ENCODE peak calls at places on chromosomes 16 and 17, in eight cellular contexts. T, E, K, F, R, H, N and B are unnamed samples.

GRCh38 chr17:67245694-67246397 is 850 bp upstream of the HELZ start:
- DNase-seq in T (no peak), E (peak), K (no peak), F (no peak), R (no peak), H (no peak), N (peak), B (peak)

GRCh38 chr16:86387461-86388440 is 122.6 kb upstream of the FOXF1 start:
- DNase-seq in T (peak), E (no peak), K (no peak), F (no peak), R (no peak), H (no peak), N (no peak), B (no peak)

GRCh38 chr17:47811709-47812108 is 9.9 kb downstream of the OSBPL7 start:
- DNase-seq in T (no peak), E (no peak), K (no peak), F (no peak), R (no peak), H (no peak), N (no peak), B (no peak)

GRCh38 chr17:54426287-54426886 is 474.3 kb upstream of the TOM1L1 start:
- DNase-seq in T (no peak), E (peak), K (no peak), F (no peak), R (no peak), H (peak), N (no peak), B (no peak)

GRCh38 chr17:81552244-81553017 is at the start of gene FAAP100:
- DNase-seq in T (peak), E (peak), K (no peak), F (no peak), R (peak), H (no peak), N (peak), B (peak)

GRCh38 chr17:30405161-30405560 is 26.4 kb downstream of the CPD start:
- DNase-seq in T (peak), E (no peak), K (no peak), F (no peak), R (no peak), H (no peak), N (no peak), B (no peak)

GRCh38 chr17:78263063-78263735 is 31.8 kb downstream of the TMEM235 start:
- DNase-seq in T (no peak), E (peak), K (no peak), F (no peak), R (no peak), H (no peak), N (peak), B (no peak)

GRCh38 chr16:86824751-86825310 is 246.5 kb downstream of the FOXL1 start:
- DNase-seq in T (peak), E (no peak), K (no peak), F (no peak), R (no peak), H (no peak), N (no peak), B (no peak)

GRCh38 chr17:27622160-27622559 is 8.8 kb upstream of the LGALS9 start:
- DNase-seq in T (no peak), E (no peak), K (no peak), F (no peak), R (no peak), H (no peak), N (no peak), B (no peak)

GRCh38 chr17:66542183-66542966 is 240.0 kb downstream of the PRKCA start:
- DNase-seq in T (peak), E (no peak), K (no peak), F (no peak), R (no peak), H (no peak), N (no peak), B (no peak)

GRCh38 chr17:2876467-2876866 is 80.2 kb downstream of the RAP1GAP2 start:
- DNase-seq in T (no peak), E (no peak), K (no peak), F (no peak), R (no peak), H (no peak), N (no peak), B (no peak)

GRCh38 chr17:49148171-49148570 is 15.6 kb downstream of the B4GALNT2 start:
- DNase-seq in T (peak), E (no peak), K (no peak), F (no peak), R (no peak), H (no peak), N (no peak), B (peak)

GRCh38 chr17:21525464-21526130 is 149.4 kb downstream of the KCNJ12 start:
- DNase-seq in T (no peak), E (no peak), K (no peak), F (no peak), R (no peak), H (no peak), N (no peak), B (peak)

GRCh38 chr16:46918905-46919792 is 35.0 kb downstream of the GPT2 start:
- DNase-seq in T (no peak), E (peak), K (no peak), F (no peak), R (no peak), H (no peak), N (no peak), B (no peak)

GRCh38 chr17:68301438-68301959 is 10.2 kb downstream of the ARSG start:
- DNase-seq in T (no peak), E (no peak), K (no peak), F (no peak), R (no peak), H (no peak), N (no peak), B (no peak)

GRCh38 chr16:21264226-21265036 is 13.7 kb downstream of the CRYM start:
- DNase-seq in T (peak), E (peak), K (no peak), F (no peak), R (no peak), H (no peak), N (peak), B (no peak)

GRCh38 chr16:85562102-85562786 is 50.9 kb upstream of the GSE1 start:
- DNase-seq in T (no peak), E (no peak), K (no peak), F (no peak), R (no peak), H (no peak), N (no peak), B (peak)

GRCh38 chr17:49201481-49201927 is 8.9 kb downstream of the GNGT2 start:
- DNase-seq in T (peak), E (no peak), K (no peak), F (no peak), R (no peak), H (no peak), N (no peak), B (no peak)

DNA sequence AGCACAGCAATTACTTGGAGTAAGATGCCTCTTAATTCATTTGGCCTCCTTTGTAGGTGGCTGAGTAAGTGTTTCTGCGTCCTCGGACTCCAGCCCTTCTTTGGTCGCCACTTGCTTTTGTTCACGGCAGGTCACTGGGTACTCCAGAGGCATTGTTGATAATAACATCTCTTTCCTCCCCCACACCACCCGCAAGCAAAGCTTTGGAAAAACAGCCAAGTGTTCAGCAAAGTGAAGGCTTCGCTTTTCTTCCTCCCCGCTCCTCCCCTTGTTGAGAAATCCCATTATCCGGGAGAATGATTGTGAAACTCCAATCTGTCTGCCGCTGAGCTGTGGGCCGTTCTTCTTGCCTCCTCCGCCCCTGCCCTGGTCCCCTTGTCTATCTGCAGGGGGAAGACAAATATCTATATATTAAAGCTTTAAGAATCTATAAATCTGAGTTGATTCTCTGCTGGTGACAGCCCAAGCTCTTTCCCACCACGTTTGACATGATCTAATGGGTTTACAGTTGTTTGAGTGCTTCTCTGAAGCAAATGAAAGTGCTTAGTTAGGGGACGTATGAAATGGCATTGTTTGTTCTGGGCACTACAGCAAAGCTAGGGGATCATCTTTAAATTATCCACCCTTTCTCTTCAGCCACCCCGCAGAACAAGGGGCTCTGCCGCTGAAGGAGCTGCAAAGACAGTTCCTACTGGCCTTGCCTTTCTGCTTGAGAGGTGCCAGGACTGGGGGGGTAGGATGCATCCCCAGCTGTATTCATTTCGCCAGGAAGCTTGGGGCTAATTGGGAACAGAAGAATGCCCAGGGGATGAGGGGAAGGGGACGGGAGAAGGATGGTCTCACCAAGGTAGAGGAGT is 167.1 kb downstream of the CCDC182 start:
- DNase-seq in T (peak), E (peak), K (no peak), F (no peak), R (no peak), H (no peak), N (peak), B (peak)
- H3K27ac ChIP-seq in T (no peak), E (peak), K (no peak), F (no peak), R (no peak), H (no peak), N (no peak), B (peak)

GRCh38 chr16:56197227-56197992 is 6.1 kb downstream of the GNAO1 start:
- DNase-seq in T (no peak), E (no peak), K (no peak), F (no peak), R (no peak), H (no peak), N (no peak), B (no peak)
- H3K4me3 ChIP-seq in T (no peak), E (no peak), K (no peak), F (no peak), R (no peak), H (no peak), N (no peak), B (no peak)

DNA sequence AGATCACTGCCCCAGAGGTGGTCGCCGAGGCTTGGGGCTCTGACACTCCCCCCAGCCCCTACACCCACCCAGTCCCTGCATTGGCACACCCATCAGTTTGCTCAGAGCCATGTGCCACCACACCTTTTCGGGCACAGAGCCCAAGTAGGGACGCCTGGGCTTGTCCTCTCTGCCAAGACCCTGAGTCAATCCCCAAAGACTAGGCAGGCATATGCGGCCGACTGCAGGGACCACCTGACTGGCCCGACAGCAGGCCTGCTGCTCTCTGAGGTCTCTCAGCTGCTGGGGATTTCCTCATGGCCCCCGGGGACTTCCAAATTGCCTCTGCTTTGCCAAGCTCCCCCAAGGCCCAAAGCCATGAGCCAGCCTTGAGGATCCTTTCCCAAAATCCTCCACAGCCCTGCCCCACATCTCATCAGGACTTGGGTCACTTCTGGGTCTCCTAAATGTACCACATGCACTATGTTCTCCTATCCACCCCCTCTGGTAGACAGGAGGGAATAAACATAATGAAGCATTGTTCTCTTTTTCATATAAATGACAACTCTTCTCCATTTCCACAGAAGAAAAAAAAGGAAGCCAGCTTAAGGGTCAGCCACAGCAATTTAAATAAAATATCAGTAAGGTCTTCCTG is 30.6 kb downstream of the MYO18A start:
- DNase-seq in T (no peak), E (no peak), K (no peak), F (no peak), R (no peak), H (no peak), N (peak), B (peak)
- H3K27ac ChIP-seq in T (peak), E (peak), K (peak), F (peak), R (no peak), H (peak), N (peak), B (peak)

GRCh38 chr17:73589096-73589980 is 54.9 kb downstream of the SDK2 start:
- DNase-seq in T (no peak), E (no peak), K (no peak), F (no peak), R (no peak), H (no peak), N (no peak), B (no peak)
- H3K4me3 ChIP-seq in T (no peak), E (no peak), K (no peak), F (no peak), R (no peak), H (no peak), N (no peak), B (no peak)

GRCh38 chr17:58560511-58560910 is 46.1 kb upstream of the MTMR4 start:
- DNase-seq in T (peak), E (no peak), K (no peak), F (no peak), R (no peak), H (no peak), N (no peak), B (no peak)
- H3K27ac ChIP-seq in T (no peak), E (no peak), K (no peak), F (no peak), R (no peak), H (no peak), N (no peak), B (no peak)

GRCh38 chr17:6752068-6752909 is 3.6 kb upstream of the XAF1 start:
- DNase-seq in T (peak), E (peak), K (peak), F (peak), R (no peak), H (no peak), N (no peak), B (peak)

GRCh38 chr17:6755731-6756184 is at the start of gene XAF1:
- DNase-seq in T (no peak), E (no peak), K (no peak), F (no peak), R (peak), H (no peak), N (peak), B (peak)

GRCh38 chr17:6755281-6755680 is 565 bp upstream of the XAF1 start:
- DNase-seq in T (no peak), E (peak), K (no peak), F (no peak), R (no peak), H (no peak), N (peak), B (no peak)

GRCh38 chr17:6753565-6753964 is 2.3 kb upstream of the XAF1 start:
- DNase-seq in T (peak), E (no peak), K (no peak), F (no peak), R (no peak), H (no peak), N (no peak), B (no peak)

GRCh38 chr17:6753006-6753445 is 2.8 kb upstream of the XAF1 start:
- DNase-seq in T (peak), E (peak), K (no peak), F (no peak), R (no peak), H (no peak), N (peak), B (peak)
- H3K4me3 ChIP-seq in T (peak), E (no peak), K (no peak), F (peak), R (no peak), H (no peak), N (no peak), B (no peak)

DNA sequence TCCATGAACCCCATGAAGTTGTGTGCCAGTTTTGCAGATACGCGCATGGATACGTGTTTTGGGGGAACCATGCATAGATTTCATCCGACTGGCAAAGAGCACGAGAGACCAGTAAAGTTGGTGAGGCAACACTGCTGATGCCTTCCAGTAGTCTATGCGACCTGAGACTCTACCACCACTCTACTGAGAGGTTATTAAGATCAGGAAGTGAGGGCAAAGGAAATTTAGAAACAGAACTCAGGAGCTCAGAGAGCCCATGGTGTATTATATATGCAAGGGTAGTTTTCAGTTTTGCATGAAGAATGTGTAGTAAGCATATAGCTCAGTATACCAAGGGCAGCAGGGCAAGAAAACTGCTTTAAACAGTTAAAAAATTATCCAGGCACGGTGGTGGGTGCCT is 4.2 kb downstream of the SLX4 start:
- DNase-seq in T (no peak), E (no peak), K (no peak), F (no peak), R (no peak), H (no peak), N (no peak), B (no peak)
- H3K27ac ChIP-seq in T (no peak), E (no peak), K (no peak), F (no peak), R (no peak), H (no peak), N (no peak), B (no peak)

DNA sequence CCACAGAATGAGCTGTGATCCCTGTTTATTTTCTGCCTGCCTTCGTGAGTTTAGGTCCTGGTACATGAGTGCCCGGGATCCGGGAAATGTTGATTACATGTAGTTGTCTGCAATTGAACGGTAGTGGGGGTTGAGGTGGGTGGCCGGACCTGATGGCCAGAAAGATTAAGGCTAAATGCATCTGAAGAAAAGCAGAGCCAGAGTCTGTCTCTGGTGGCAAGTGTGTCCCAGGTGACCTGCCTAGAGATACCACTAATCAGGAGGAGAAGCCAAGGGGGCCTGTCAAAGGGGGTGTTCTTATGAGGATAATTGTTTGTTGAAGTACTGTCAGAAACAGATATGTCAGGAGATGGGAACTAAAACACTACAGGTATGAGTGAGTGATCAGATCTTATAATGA is 154.0 kb upstream of the ASIC2 start:
- DNase-seq in T (no peak), E (peak), K (no peak), F (no peak), R (no peak), H (no peak), N (no peak), B (no peak)
- H3K4me3 ChIP-seq in T (no peak), E (no peak), K (no peak), F (no peak), R (no peak), H (no peak), N (no peak), B (no peak)

GRCh38 chr16:57196753-57197152 is 10.6 kb downstream of the RSPRY1 start:
- DNase-seq in T (no peak), E (no peak), K (no peak), F (no peak), R (no peak), H (no peak), N (no peak), B (no peak)
- H3K27ac ChIP-seq in T (no peak), E (peak), K (no peak), F (no peak), R (no peak), H (no peak), N (no peak), B (no peak)